ENCODE peak calls at places on chromosomes 16 and 17, in four cellular contexts. One of them, this sample, is unnamed.

GRCh38 chr16:86095906-86096485 is 197.0 kb downstream of the IRF8 start:
- DNase-seq in mesendoderm: no peak
- DNase-seq in IMR-90: no peak
- DNase-seq in H1: no peak
- DNase-seq in this sample: no peak

GRCh38 chr17:78390241-78391050 is 12.0 kb downstream of the PGS1 start:
- DNase-seq in IMR-90: peak
- DNase-seq in mesendoderm: peak
- DNase-seq in H1: no peak
- DNase-seq in this sample: peak

GRCh38 chr16:1823821-1824220 is 2.8 kb downstream of the HAGH start:
- DNase-seq in mesendoderm: peak
- DNase-seq in H1: peak
- DNase-seq in IMR-90: peak
- DNase-seq in this sample: peak

GRCh38 chr16:57380671-57381462 is 8.6 kb downstream of the CX3CL1 start:
- DNase-seq in IMR-90: peak
- DNase-seq in mesendoderm: no peak
- DNase-seq in H1: no peak
- DNase-seq in this sample: no peak

GRCh38 chr16:88764080-88764479 is 20.9 kb downstream of the PIEZO1 start:
- DNase-seq in IMR-90: no peak
- DNase-seq in mesendoderm: no peak
- DNase-seq in H1: no peak
- DNase-seq in this sample: no peak

GRCh38 chr16:17224859-17225258 is 245.9 kb downstream of the XYLT1 start:
- DNase-seq in mesendoderm: no peak
- DNase-seq in IMR-90: peak
- DNase-seq in H1: no peak
- DNase-seq in this sample: no peak

GRCh38 chr16:79528281-79528680 is 72.3 kb downstream of the MAF start:
- DNase-seq in H1: no peak
- DNase-seq in IMR-90: no peak
- DNase-seq in mesendoderm: no peak
- DNase-seq in this sample: no peak

GRCh38 chr17:10198509-10199249 is at the start of gene GAS7:
- DNase-seq in IMR-90: peak
- DNase-seq in mesendoderm: peak
- DNase-seq in H1: peak
- DNase-seq in this sample: peak

GRCh38 chr16:51120289-51121008 is 30.6 kb downstream of the SALL1 start:
- DNase-seq in IMR-90: no peak
- DNase-seq in H1: no peak
- DNase-seq in mesendoderm: no peak
- DNase-seq in this sample: no peak

GRCh38 chr17:72985882-72986720 is 106.4 kb downstream of the SLC39A11 start:
- DNase-seq in mesendoderm: peak
- DNase-seq in IMR-90: peak
- DNase-seq in H1: peak
- DNase-seq in this sample: peak

GRCh38 chr17:59174671-59175070 is 19.1 kb downstream of the PRR11 start:
- DNase-seq in mesendoderm: no peak
- DNase-seq in IMR-90: no peak
- DNase-seq in H1: no peak
- DNase-seq in this sample: no peak

GRCh38 chr16:46573008-46573833 is 48.0 kb downstream of the SHCBP1 start:
- DNase-seq in H1: no peak
- DNase-seq in mesendoderm: peak
- DNase-seq in IMR-90: peak
- DNase-seq in this sample: peak

GRCh38 chr16:4290236-4290830 is 17.5 kb upstream of the TFAP4 start:
- DNase-seq in mesendoderm: peak
- DNase-seq in H1: no peak
- DNase-seq in IMR-90: peak
- DNase-seq in this sample: no peak

GRCh38 chr17:260031-260791 is 78.8 kb upstream of the DOC2B start:
- DNase-seq in mesendoderm: no peak
- DNase-seq in IMR-90: no peak
- DNase-seq in H1: peak
- DNase-seq in this sample: peak

GRCh38 chr17:6696906-6697305 is 16.3 kb downstream of the SLC13A5 start:
- DNase-seq in H1: no peak
- DNase-seq in IMR-90: no peak
- DNase-seq in mesendoderm: no peak
- DNase-seq in this sample: no peak

GRCh38 chr17:5587431-5588032 is 3.2 kb upstream of the NLRP1 start:
- DNase-seq in H1: no peak
- DNase-seq in mesendoderm: peak
- DNase-seq in IMR-90: peak
- DNase-seq in this sample: no peak

GRCh38 chr16:55494994-55495421 is 13.9 kb upstream of the LPCAT2 start:
- DNase-seq in H1: no peak
- DNase-seq in IMR-90: peak
- DNase-seq in mesendoderm: peak
- DNase-seq in this sample: peak

GRCh38 chr16:80233097-80233835 is 307.5 kb upstream of the DYNLRB2 start:
- DNase-seq in mesendoderm: peak
- DNase-seq in H1: no peak
- DNase-seq in IMR-90: no peak
- DNase-seq in this sample: no peak

GRCh38 chr17:72434991-72435618 is 314.3 kb downstream of the SOX9 start:
- DNase-seq in H1: no peak
- DNase-seq in IMR-90: no peak
- DNase-seq in mesendoderm: no peak
- DNase-seq in this sample: no peak

GRCh38 chr17:72432143-72432604 is 311.4 kb downstream of the SOX9 start:
- DNase-seq in mesendoderm: no peak
- DNase-seq in H1: no peak
- DNase-seq in IMR-90: peak
- DNase-seq in this sample: peak

DNA sequence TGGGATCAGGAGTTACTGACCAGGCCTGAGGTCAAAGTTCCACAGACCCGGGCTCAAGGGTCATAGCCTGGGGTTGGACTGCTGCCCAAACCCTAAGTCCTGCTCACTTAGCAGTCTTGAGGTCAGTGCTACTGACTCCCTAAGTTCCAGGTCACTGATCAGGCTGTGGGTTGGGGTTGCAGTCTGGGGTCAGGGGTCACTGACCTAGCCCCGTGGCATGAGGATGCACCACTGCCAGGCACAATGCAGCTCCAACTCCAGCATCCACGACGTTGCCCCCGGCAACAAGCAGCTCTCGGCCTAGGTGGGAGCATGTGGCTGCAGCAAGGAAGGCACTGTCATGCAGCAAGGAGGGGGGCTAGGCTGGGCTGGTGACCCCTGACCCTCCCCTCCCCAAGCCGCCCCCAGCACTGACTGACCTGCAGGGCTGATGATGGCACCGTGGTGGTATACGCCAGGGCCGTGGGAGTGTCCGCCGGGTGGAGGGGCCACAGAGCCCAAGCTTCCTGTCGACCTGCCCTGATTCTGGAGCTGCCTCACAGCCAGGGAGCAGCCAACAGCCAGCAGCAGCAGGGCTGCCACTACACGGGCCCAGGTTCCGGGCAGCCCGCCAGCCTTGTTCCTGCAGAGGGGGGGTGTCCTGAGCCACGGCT is 1.1 kb downstream of the GGT6 start:
- DNase-seq in mesendoderm: no peak
- DNase-seq in IMR-90: no peak
- DNase-seq in H1: no peak
- DNase-seq in this sample: no peak
- H4K5ac ChIP-seq in mesendoderm: no peak
- H4K5ac ChIP-seq in IMR-90: no peak
- H4K5ac ChIP-seq in H1: no peak
- H4K5ac ChIP-seq in this sample: no peak

GRCh38 chr16:82146957-82147356 is 23.1 kb downstream of the MPHOSPH6 start:
- DNase-seq in IMR-90: no peak
- DNase-seq in mesendoderm: no peak
- DNase-seq in H1: no peak
- DNase-seq in this sample: no peak
- H4K5ac ChIP-seq in IMR-90: no peak
- H4K5ac ChIP-seq in mesendoderm: no peak
- H4K5ac ChIP-seq in H1: no peak
- H4K5ac ChIP-seq in this sample: no peak

GRCh38 chr17:65662166-65662565 is 100.7 kb upstream of the AXIN2 start:
- DNase-seq in mesendoderm: no peak
- DNase-seq in H1: no peak
- DNase-seq in IMR-90: peak
- DNase-seq in this sample: no peak
- H4K5ac ChIP-seq in mesendoderm: no peak
- H4K5ac ChIP-seq in H1: no peak
- H4K5ac ChIP-seq in IMR-90: no peak
- H4K5ac ChIP-seq in this sample: no peak

DNA sequence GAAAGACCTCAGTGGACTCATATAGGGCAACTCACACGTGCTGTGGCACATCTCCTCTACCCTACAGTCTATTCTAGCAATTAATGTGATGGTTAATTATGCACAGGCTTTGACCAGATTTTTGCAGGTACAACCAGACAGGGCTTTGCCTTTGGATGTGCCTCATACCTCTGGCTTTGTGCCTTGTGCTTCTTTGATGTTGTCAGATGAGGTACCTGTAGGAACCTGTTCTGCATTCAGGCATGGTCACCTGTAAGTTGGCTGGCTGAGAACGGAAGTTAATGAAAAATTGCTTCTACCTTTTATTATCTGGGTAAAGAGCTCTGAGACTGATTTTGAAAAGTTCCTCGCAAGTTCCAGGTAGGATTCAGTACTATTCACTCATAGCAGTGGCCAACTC is 462.9 kb upstream of the ZFHX3 start:
- DNase-seq in mesendoderm: no peak
- DNase-seq in IMR-90: no peak
- DNase-seq in H1: no peak
- DNase-seq in this sample: no peak
- H4K5ac ChIP-seq in mesendoderm: no peak
- H4K5ac ChIP-seq in IMR-90: no peak
- H4K5ac ChIP-seq in H1: no peak
- H4K5ac ChIP-seq in this sample: no peak

GRCh38 chr17:19725486-19725885 is 9.1 kb upstream of the SLC47A2 start:
- DNase-seq in IMR-90: no peak
- DNase-seq in H1: no peak
- DNase-seq in mesendoderm: no peak
- DNase-seq in this sample: no peak
- H4K5ac ChIP-seq in IMR-90: no peak
- H4K5ac ChIP-seq in H1: no peak
- H4K5ac ChIP-seq in mesendoderm: no peak
- H4K5ac ChIP-seq in this sample: no peak

GRCh38 chr17:81287741-81288430 is 7.2 kb downstream of the SLC38A10 start:
- DNase-seq in mesendoderm: no peak
- DNase-seq in IMR-90: no peak
- DNase-seq in H1: no peak
- DNase-seq in this sample: no peak

GRCh38 chr17:81286491-81287145 is 8.5 kb downstream of the SLC38A10 start:
- DNase-seq in H1: no peak
- DNase-seq in IMR-90: no peak
- DNase-seq in mesendoderm: no peak
- DNase-seq in this sample: no peak

GRCh38 chr17:81287155-81287554 is 8.0 kb downstream of the SLC38A10 start:
- DNase-seq in mesendoderm: no peak
- DNase-seq in H1: no peak
- DNase-seq in IMR-90: no peak
- DNase-seq in this sample: no peak

GRCh38 chr17:81285179-81285878 is 9.8 kb downstream of the SLC38A10 start:
- DNase-seq in H1: no peak
- DNase-seq in mesendoderm: no peak
- DNase-seq in IMR-90: peak
- DNase-seq in this sample: no peak

GRCh38 chr17:81285894-81286293 is 9.2 kb downstream of the SLC38A10 start:
- DNase-seq in IMR-90: no peak
- DNase-seq in mesendoderm: no peak
- DNase-seq in H1: no peak
- DNase-seq in this sample: no peak
- H4K5ac ChIP-seq in IMR-90: no peak
- H4K5ac ChIP-seq in mesendoderm: no peak
- H4K5ac ChIP-seq in H1: no peak
- H4K5ac ChIP-seq in this sample: no peak

GRCh38 chr16:84444476-84444875 is 60.0 kb downstream of the MEAK7 start:
- DNase-seq in mesendoderm: no peak
- DNase-seq in IMR-90: no peak
- DNase-seq in H1: no peak
- DNase-seq in this sample: no peak
- H4K5ac ChIP-seq in mesendoderm: no peak
- H4K5ac ChIP-seq in IMR-90: no peak
- H4K5ac ChIP-seq in H1: no peak
- H4K5ac ChIP-seq in this sample: no peak

GRCh38 chr17:7880076-7880868 is 8.3 kb upstream of the CHD3 start:
- DNase-seq in H1: no peak
- DNase-seq in IMR-90: no peak
- DNase-seq in mesendoderm: no peak
- DNase-seq in this sample: no peak

GRCh38 chr17:7882068-7882467 is 6.5 kb upstream of the CHD3 start:
- DNase-seq in mesendoderm: no peak
- DNase-seq in H1: no peak
- DNase-seq in IMR-90: no peak
- DNase-seq in this sample: peak

GRCh38 chr17:7875804-7876203 is 12.8 kb upstream of the CHD3 start:
- DNase-seq in mesendoderm: no peak
- DNase-seq in H1: no peak
- DNase-seq in IMR-90: no peak
- DNase-seq in this sample: no peak

GRCh38 chr17:7881655-7882054 is 6.9 kb upstream of the CHD3 start:
- DNase-seq in mesendoderm: no peak
- DNase-seq in IMR-90: no peak
- DNase-seq in H1: no peak
- DNase-seq in this sample: peak

GRCh38 chr17:7878234-7878633 is 10.4 kb upstream of the CHD3 start:
- DNase-seq in H1: no peak
- DNase-seq in mesendoderm: no peak
- DNase-seq in IMR-90: no peak
- DNase-seq in this sample: peak
- H4K5ac ChIP-seq in H1: no peak
- H4K5ac ChIP-seq in mesendoderm: no peak
- H4K5ac ChIP-seq in IMR-90: no peak
- H4K5ac ChIP-seq in this sample: no peak